ENCODE peak calls at places on chromosome 3, in eight cellular contexts. W, M, U, K, I, F, J and P are unnamed samples.

GRCh38 chr3:122560680-122561079 is 3.4 kb downstream of the PARP9 start:
- DNase-seq in K (no peak), I (peak), U (no peak), M (peak), F (peak), J (peak), W (peak), P (peak)

GRCh38 chr3:158460929-158461328 is 110.1 kb upstream of the MLF1 start:
- DNase-seq in I (no peak), M (no peak), F (no peak), U (no peak), W (no peak), K (no peak), J (no peak), P (no peak)

GRCh38 chr3:136982520-136983138 is 24.8 kb downstream of the IL20RB start:
- DNase-seq in J (no peak), K (no peak), M (no peak), U (no peak), F (no peak), W (no peak), I (no peak), P (no peak)

GRCh38 chr3:7744850-7745249 is 756.8 kb upstream of the LMCD1 start:
- DNase-seq in I (no peak), U (no peak), M (no peak), J (no peak), F (no peak), K (peak), W (no peak), P (no peak)

GRCh38 chr3:146131616-146132410 is 29.2 kb downstream of the PLOD2 start:
- DNase-seq in F (no peak), J (no peak), U (no peak), M (no peak), W (no peak), K (no peak), I (no peak), P (no peak)

GRCh38 chr3:124592658-124593441 is 137.4 kb upstream of the UMPS start:
- DNase-seq in M (no peak), K (no peak), J (no peak), F (peak), U (no peak), W (no peak), I (peak), P (no peak)

GRCh38 chr3:7630925-7631324 is 770.0 kb downstream of the GRM7 start:
- DNase-seq in M (no peak), J (peak), F (peak), U (no peak), K (no peak), I (peak), W (no peak), P (peak)

GRCh38 chr3:16824085-16824696 is 60.6 kb upstream of the PLCL2 start:
- DNase-seq in M (no peak), K (peak), J (no peak), I (no peak), U (no peak), W (no peak), F (no peak), P (no peak)

GRCh38 chr3:194661946-194662345 is 10.0 kb downstream of the LSG1 start:
- DNase-seq in W (no peak), F (no peak), I (no peak), U (no peak), J (no peak), M (no peak), K (peak), P (no peak)

GRCh38 chr3:194659778-194660177 is 12.2 kb downstream of the LSG1 start:
- DNase-seq in U (no peak), J (no peak), M (no peak), I (no peak), K (peak), F (no peak), W (no peak), P (no peak)

GRCh38 chr3:194664857-194665256 is 7.1 kb downstream of the LSG1 start:
- DNase-seq in J (no peak), K (no peak), I (no peak), W (no peak), F (no peak), M (no peak), U (no peak), P (no peak)

GRCh38 chr3:194658477-194659242 is 13.3 kb downstream of the LSG1 start:
- DNase-seq in U (no peak), J (no peak), K (no peak), I (no peak), F (no peak), W (no peak), M (no peak), P (no peak)

GRCh38 chr3:194661374-194661773 is 10.6 kb downstream of the LSG1 start:
- DNase-seq in M (no peak), I (no peak), J (no peak), K (peak), W (no peak), F (no peak), U (no peak), P (no peak)
- TF ChIP-seq POLR2A in M (no peak), I (no peak), J (no peak), K (no peak), W (no peak), F (no peak), U (no peak), P (no peak)

GRCh38 chr3:4986611-4987373 is 7.6 kb downstream of the BHLHE40 start:
- DNase-seq in W (peak), U (peak), M (peak), I (peak), J (peak), K (peak), F (peak), P (peak)

GRCh38 chr3:4989649-4989966 is 10.4 kb downstream of the BHLHE40 start:
- DNase-seq in J (no peak), K (no peak), U (no peak), M (no peak), I (no peak), W (no peak), F (no peak), P (no peak)

GRCh38 chr3:4987374-4988296 is 8.4 kb downstream of the BHLHE40 start:
- DNase-seq in K (no peak), U (no peak), I (no peak), F (no peak), J (no peak), M (no peak), W (no peak), P (no peak)

GRCh38 chr3:4990061-4990460 is 10.8 kb downstream of the BHLHE40 start:
- DNase-seq in W (no peak), K (no peak), J (no peak), U (no peak), I (no peak), F (no peak), M (no peak), P (no peak)

GRCh38 chr3:4988815-4989648 is 9.8 kb downstream of the BHLHE40 start:
- DNase-seq in W (no peak), J (peak), I (no peak), K (peak), F (peak), M (no peak), U (peak), P (no peak)
- TF ChIP-seq POLR2A in W (no peak), J (peak), I (no peak), K (no peak), F (peak), M (no peak), U (no peak), P (no peak)

DNA sequence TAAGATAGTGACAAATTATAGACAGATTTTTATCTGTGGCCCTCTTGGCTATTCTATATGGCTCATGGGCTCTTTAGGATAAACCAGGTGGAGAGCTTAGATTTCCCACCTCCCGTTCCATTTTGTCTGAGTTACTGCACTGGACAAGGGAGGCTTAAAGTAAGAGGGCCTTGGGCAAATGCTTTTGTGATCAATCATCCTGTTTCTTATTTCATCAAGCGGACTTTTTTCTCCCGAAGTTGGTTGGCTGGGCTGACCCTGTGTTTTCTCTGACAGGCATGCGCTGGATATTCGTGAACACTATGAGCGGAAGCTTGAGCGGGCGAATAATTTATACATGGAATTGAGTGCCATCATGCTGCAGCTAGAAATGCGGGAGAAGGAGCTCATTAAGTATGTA is 33.4 kb downstream of the TMEM41A start:
- DNase-seq in J (no peak), K (no peak), M (no peak), U (no peak), I (no peak), F (no peak), W (no peak), P (no peak)
- TF ChIP-seq POLR2A in J (no peak), K (no peak), M (no peak), U (no peak), I (no peak), F (no peak), W (no peak), P (no peak)

DNA sequence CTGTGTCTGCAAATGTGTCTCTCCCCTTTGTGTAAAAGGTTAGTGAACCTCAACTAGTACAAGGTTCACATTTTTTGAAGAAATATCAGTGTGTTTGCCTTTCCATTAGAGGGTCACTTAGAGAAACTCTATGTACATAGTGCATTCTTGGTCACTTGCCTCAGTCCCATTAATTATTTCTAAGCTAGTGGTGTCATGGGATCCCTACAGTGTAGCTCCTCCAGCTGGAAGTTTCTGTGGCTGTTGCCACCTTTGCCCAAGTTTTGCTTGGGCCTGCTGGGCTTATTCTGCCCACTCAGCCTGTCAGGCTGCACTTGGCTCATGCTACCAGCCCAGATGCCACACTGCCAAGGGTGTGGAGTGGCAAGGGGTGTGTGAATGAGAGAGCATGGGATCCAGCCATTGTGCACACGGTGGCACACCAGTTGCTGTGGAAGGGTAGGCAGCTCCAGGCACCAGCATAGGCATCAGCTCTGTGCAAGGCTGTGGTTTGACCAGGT is 161.7 kb downstream of the ARPP21 start:
- DNase-seq in F (no peak), U (no peak), W (no peak), M (no peak), K (no peak), J (no peak), I (no peak), P (no peak)
- TF ChIP-seq POLR2A in F (no peak), U (no peak), W (no peak), M (no peak), K (no peak), J (no peak), I (no peak), P (no peak)

GRCh38 chr3:184132947-184133346 is 2.2 kb upstream of the EIF2B5 start:
- DNase-seq in M (no peak), I (no peak), F (no peak), W (no peak), J (no peak), U (no peak), K (no peak), P (no peak)

GRCh38 chr3:184135911-184136260 is 728 bp downstream of the EIF2B5 start:
- DNase-seq in K (no peak), U (no peak), J (no peak), F (no peak), M (no peak), I (no peak), W (no peak), P (no peak)

GRCh38 chr3:184135149-184135910 is at the start of gene EIF2B5:
- DNase-seq in J (peak), K (peak), W (peak), I (peak), M (peak), F (peak), U (peak), P (peak)

GRCh38 chr3:184134746-184135148 is 411 bp upstream of the EIF2B5 start:
- DNase-seq in I (peak), W (no peak), M (no peak), U (no peak), F (no peak), K (no peak), J (no peak), P (no peak)

DNA sequence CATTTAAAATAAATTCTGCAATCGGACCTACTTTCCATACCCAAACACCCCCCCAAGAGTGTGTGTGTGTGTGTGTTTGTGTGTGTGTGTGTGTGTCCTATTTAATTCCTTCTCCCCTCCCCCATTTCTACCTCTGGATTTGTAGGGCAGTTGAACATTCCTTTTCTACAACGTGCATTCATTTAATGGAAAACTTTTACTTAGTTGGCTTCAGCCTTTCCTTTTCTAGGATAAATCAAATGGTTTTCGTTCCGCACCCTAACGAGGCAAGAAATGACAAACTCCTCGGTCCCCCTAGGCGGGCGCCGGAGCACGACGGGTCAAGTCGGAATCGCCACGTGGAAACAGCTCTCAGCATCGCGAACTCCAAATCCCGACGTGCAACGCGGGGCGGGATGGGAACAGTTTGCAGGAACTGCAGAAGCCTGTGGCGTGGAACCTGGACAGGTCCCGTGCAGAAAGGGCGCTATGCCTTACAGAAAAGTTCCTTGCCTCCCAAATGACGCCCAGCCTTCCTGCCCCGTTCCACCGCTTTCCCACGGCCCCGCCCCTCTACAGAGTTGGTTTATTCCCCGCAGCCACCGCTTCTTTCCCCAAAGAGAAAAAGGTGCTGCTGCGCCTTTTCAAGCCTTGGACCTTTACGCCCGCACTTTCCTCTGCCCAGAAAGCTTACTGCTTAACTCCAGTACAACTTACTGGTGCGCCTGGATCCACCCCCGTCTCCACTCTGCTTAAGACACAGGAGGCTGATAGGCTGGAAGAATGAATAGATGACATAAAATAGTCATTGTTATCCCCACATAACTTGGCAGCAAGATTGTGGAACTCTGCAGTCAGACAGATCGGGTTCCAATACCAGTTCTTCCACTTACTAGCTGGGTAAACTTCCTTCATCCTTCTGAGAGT is 1.1 kb upstream of the EIF2B5 start:
- DNase-seq in U (peak), J (peak), F (peak), I (peak), K (peak), W (peak), M (peak), P (peak)
- TF ChIP-seq POLR2A in U (no peak), J (peak), F (peak), I (no peak), K (no peak), W (peak), M (peak), P (peak)

GRCh38 chr3:42772670-42773408 is at the start of gene CCDC13:
- DNase-seq in I (peak), M (peak), U (peak), F (peak), K (peak), J (peak), W (peak), P (peak)
- TF ChIP-seq POLR2A in I (no peak), M (peak), U (no peak), F (peak), K (no peak), J (no peak), W (no peak), P (no peak)

GRCh38 chr3:129316121-129317013 is 37.7 kb downstream of the HMCES start:
- DNase-seq in I (peak), M (peak), U (peak), F (peak), W (peak), K (peak), J (peak), P (peak)
- TF ChIP-seq POLR2A in I (no peak), M (peak), U (no peak), F (peak), W (peak), K (peak), J (peak), P (peak)

GRCh38 chr3:126982522-126983175 is at the start of gene PLXNA1:
- DNase-seq in I (peak), F (peak), J (peak), W (peak), K (no peak), U (peak), M (peak), P (peak)
- TF ChIP-seq POLR2A in I (no peak), F (peak), J (no peak), W (peak), K (no peak), U (no peak), M (peak), P (peak)